ENCODE peak calls at places on chromosomes 5 and 9, in six cellular contexts. D is HepG2, F is GM12892, V is K562, B is H1, G is GM12878. C is an unnamed sample.

GRCh38 chr5:96070625-96071246 is 109.1 kb upstream of the ELL2 start:
- DNase-seq in D (no peak), F (no peak), V (no peak), B (no peak), G (no peak), C (no peak)

GRCh38 chr9:127318651-127319167 is 54.1 kb downstream of the GARNL3 start:
- DNase-seq in D (no peak), F (no peak), V (no peak), B (no peak), G (no peak), C (no peak)

GRCh38 chr5:1220351-1220750 is 4.8 kb upstream of the SLC6A18 start:
- DNase-seq in D (no peak), F (no peak), V (no peak), B (no peak), G (no peak), C (no peak)

GRCh38 chr9:40926404-40927259 is 201.8 kb downstream of the FOXD4L6 start:
- DNase-seq in D (no peak), F (no peak), V (no peak), B (no peak), G (no peak), C (no peak)

GRCh38 chr9:16824545-16825041 is 45.9 kb downstream of the BNC2 start:
- DNase-seq in D (no peak), F (no peak), V (no peak), B (no peak), G (no peak), C (no peak)

GRCh38 chr9:126326228-126327015 is at the start of gene MVB12B:
- DNase-seq in D (no peak), F (peak), V (peak), B (no peak), G (no peak), C (peak)

GRCh38 chr9:74770508-74771261 is 117.0 kb downstream of the TRPM6 start:
- DNase-seq in D (peak), F (peak), V (peak), B (peak), G (no peak), C (peak)

GRCh38 chr9:121362813-121363585 is 7.1 kb downstream of the STOM start:
- DNase-seq in D (no peak), F (no peak), V (no peak), B (no peak), G (no peak), C (no peak)

GRCh38 chr5:65262590-65263189 is 219.0 kb downstream of the ADAMTS6 start:
- DNase-seq in D (no peak), F (no peak), V (peak), B (no peak), G (no peak), C (no peak)

GRCh38 chr5:81850494-81850893 is 99.6 kb upstream of the SSBP2 start:
- DNase-seq in D (no peak), F (no peak), V (no peak), B (no peak), G (no peak), C (no peak)

GRCh38 chr5:31911291-31912265 is 262.5 kb downstream of the GOLPH3 start:
- DNase-seq in D (no peak), F (no peak), V (no peak), B (no peak), G (no peak), C (no peak)

GRCh38 chr5:111859031-111859430 is 102.0 kb upstream of the NREP start:
- DNase-seq in D (no peak), F (no peak), V (no peak), B (no peak), G (no peak), C (no peak)

GRCh38 chr5:154714271-154714986 is 40.7 kb upstream of the LARP1 start:
- DNase-seq in D (peak), F (no peak), V (no peak), B (no peak), G (peak), C (peak)

GRCh38 chr5:132224721-132225120 is 2.9 kb downstream of the P4HA2 start:
- DNase-seq in D (no peak), F (no peak), V (no peak), B (no peak), G (no peak), C (no peak)

GRCh38 chr9:73132034-73132776 is 19.5 kb upstream of the ANXA1 start:
- DNase-seq in D (no peak), F (peak), V (peak), B (no peak), G (peak), C (peak)

GRCh38 chr9:21684831-21685362 is 117.5 kb upstream of the MTAP start:
- DNase-seq in D (peak), F (no peak), V (no peak), B (no peak), G (no peak), C (no peak)

GRCh38 chr5:14078716-14079115 is 64.4 kb upstream of the TRIO start:
- DNase-seq in D (no peak), F (no peak), V (no peak), B (no peak), G (no peak), C (no peak)

GRCh38 chr5:119420173-119420572 is 32.1 kb upstream of the HSD17B4 start:
- DNase-seq in D (no peak), F (no peak), V (no peak), B (no peak), G (no peak), C (no peak)

GRCh38 chr9:20693068-20693467 is 9.0 kb downstream of the FOCAD start:
- DNase-seq in D (no peak), F (no peak), V (no peak), B (no peak), G (no peak), C (no peak)

GRCh38 chr5:105508519-105508918 is 1945.9 kb upstream of the NUDT12 start:
- DNase-seq in D (no peak), F (no peak), V (peak), B (no peak), G (no peak), C (no peak)

GRCh38 chr9:122225323-122226141 is 3.2 kb downstream of the LHX6 start:
- DNase-seq in D (no peak), F (no peak), V (no peak), B (no peak), G (no peak), C (no peak)

GRCh38 chr5:347712-348284 is 26.3 kb downstream of the AHRR start:
- DNase-seq in D (no peak), F (no peak), V (no peak), B (no peak), G (no peak), C (no peak)

GRCh38 chr5:38845555-38846378 is at the start of gene OSMR:
- DNase-seq in D (peak), F (no peak), V (peak), B (no peak), G (no peak), C (peak)

GRCh38 chr5:148687427-148687826 is 33.1 kb upstream of the HTR4 start:
- DNase-seq in D (peak), F (no peak), V (peak), B (peak), G (no peak), C (no peak)

GRCh38 chr5:133602829-133603380 is 9.4 kb downstream of the FSTL4 start:
- DNase-seq in D (no peak), F (no peak), V (no peak), B (no peak), G (no peak), C (no peak)

GRCh38 chr9:93390953-93391515 is 60.5 kb upstream of the FAM120A start:
- DNase-seq in D (no peak), F (no peak), V (no peak), B (no peak), G (no peak), C (no peak)

GRCh38 chr5:176796970-176797369 is 13.4 kb upstream of the UNC5A start:
- DNase-seq in D (no peak), F (no peak), V (no peak), B (no peak), G (no peak), C (no peak)

GRCh38 chr9:36443581-36443980 is 43.5 kb upstream of the RNF38 start:
- DNase-seq in D (no peak), F (no peak), V (no peak), B (no peak), G (no peak), C (no peak)

GRCh38 chr9:92659601-92660000 is 10.3 kb downstream of the IPPK start:
- DNase-seq in D (no peak), F (no peak), V (no peak), B (no peak), G (no peak), C (no peak)

GRCh38 chr5:107274576-107274975 is 396.2 kb downstream of the EFNA5 start:
- DNase-seq in D (no peak), F (no peak), V (no peak), B (no peak), G (no peak), C (no peak)

GRCh38 chr5:17127743-17128231 is 89.6 kb upstream of the BASP1 start:
- DNase-seq in D (no peak), F (no peak), V (no peak), B (no peak), G (no peak), C (no peak)

GRCh38 chr5:137753986-137754235 is 252 bp downstream of the HNRNPA0 start:
- DNase-seq in D (no peak), F (no peak), V (no peak), B (no peak), G (no peak), C (no peak)

GRCh38 chr5:39850291-39850690 is 425.5 kb upstream of the DAB2 start:
- DNase-seq in D (no peak), F (no peak), V (no peak), B (no peak), G (no peak), C (no peak)

GRCh38 chr5:17228833-17229291 is 11.4 kb downstream of the BASP1 start:
- DNase-seq in D (no peak), F (no peak), V (no peak), B (no peak), G (peak), C (no peak)

GRCh38 chr9:68509689-68510088 is 31.0 kb downstream of the TMEM252 start:
- DNase-seq in D (no peak), F (no peak), V (no peak), B (peak), G (no peak), C (no peak)
- TF ChIP-seq POLR2AphosphoS5 in D (no peak), F (no peak), V (no peak), B (peak), G (no peak), C (no peak)

DNA sequence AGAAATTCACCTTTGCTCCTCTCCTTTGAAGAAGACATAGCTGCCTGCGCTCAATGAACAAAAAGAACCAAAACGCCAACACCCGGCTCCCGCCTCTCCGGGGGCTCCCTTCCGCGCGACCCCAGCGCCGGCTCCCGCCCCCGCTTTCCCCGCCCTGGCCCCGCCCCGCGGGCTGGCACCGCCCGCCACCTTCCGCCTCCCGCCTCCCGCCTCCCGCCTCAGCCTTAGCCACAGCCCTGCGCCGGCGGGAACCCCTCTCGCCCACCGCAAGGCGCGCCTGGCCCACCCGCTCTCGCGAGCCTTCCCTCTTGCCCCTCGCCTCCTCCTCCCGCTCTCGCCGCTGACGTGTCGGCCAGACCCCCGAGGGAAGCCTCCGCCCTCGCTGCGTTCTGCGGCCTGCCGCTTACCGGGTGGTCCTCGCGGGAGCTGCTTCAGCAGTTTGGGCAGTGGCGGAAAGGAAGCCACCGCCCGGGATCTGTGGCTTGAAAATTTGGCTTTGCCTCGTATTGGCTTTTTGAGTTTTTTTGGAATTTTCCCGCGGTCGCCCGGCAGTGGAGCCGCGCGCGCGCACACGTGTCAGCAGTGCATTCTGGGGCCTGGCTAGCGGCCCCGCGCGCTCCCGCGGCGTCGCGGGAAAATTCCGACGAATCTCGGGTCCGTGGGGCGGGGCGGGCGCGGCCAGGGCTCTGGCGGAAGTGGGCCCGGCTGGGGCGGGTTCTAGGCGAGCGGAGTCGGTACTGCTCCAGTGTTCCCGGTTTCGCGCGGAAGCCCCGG is at the start of gene FANCC:
- DNase-seq in D (peak), F (peak), V (peak), B (peak), G (peak), C (peak)
- TF ChIP-seq POLR2A in D (peak), F (peak), V (peak), B (peak), G (peak), C (peak)

GRCh38 chr9:6567140-6567591 is 78.4 kb downstream of the GLDC start:
- DNase-seq in D (no peak), F (no peak), V (peak), B (peak), G (no peak), C (no peak)
- TF ChIP-seq TAF1 in D (no peak), F (no peak), V (no peak), B (no peak), G (no peak), C (no peak)

GRCh38 chr5:55568629-55569512 is 34.1 kb upstream of the PLPP1 start:
- DNase-seq in D (no peak), F (no peak), V (peak), B (no peak), G (no peak), C (no peak)
- TF ChIP-seq POLR2AphosphoS5 in D (no peak), F (no peak), V (no peak), B (no peak), G (no peak), C (no peak)

DNA sequence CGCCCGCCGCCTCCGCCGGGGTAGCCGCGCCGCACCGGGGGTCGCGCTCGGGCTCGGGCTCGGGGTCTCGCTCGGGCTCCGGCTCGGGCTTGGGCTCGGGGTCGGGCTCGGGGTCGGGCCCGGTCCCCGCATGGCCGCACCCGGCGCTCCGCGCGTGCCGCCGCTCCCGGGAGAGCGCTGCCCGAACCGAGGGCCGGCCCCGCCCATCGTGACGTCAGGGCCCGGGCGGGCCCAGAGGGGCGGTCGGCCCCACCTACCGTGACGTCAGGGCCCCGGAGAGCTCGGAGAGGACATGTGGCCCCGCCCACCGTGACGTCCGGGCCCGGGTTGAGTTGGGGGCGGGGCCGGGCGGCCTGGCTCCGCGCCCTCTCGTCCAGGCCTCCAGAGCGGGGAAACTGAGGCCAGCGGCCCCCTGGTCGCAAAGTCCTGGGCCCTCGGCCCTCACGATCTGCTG is at the start of gene NSMF:
- DNase-seq in D (peak), F (peak), V (peak), B (peak), G (no peak), C (peak)
- TF ChIP-seq POLR2A in D (peak), F (peak), V (peak), B (peak), G (no peak), C (no peak)

GRCh38 chr9:137168907-137169763 is 716 bp downstream of the LRRC26 start:
- DNase-seq in D (peak), F (peak), V (peak), B (no peak), G (no peak), C (peak)
- TF ChIP-seq TAF1 in D (no peak), F (no peak), V (no peak), B (peak), G (no peak), C (no peak)

GRCh38 chr5:140855772-140856674 is at the start of gene PCDHA10:
- DNase-seq in D (peak), F (no peak), V (no peak), B (no peak), G (no peak), C (no peak)
- TF ChIP-seq POLR2AphosphoS5 in D (no peak), F (no peak), V (no peak), B (peak), G (no peak), C (no peak)

GRCh38 chr5:115979628-115980041 is 17.4 kb downstream of the LVRN start:
- DNase-seq in D (no peak), F (no peak), V (no peak), B (no peak), G (no peak), C (no peak)

GRCh38 chr5:115977096-115977495 is 14.8 kb downstream of the LVRN start:
- DNase-seq in D (no peak), F (no peak), V (no peak), B (no peak), G (peak), C (no peak)

GRCh38 chr5:115978779-115979178 is 16.5 kb downstream of the LVRN start:
- DNase-seq in D (no peak), F (no peak), V (no peak), B (no peak), G (no peak), C (no peak)

GRCh38 chr5:115979203-115979602 is 16.9 kb downstream of the LVRN start:
- DNase-seq in D (no peak), F (no peak), V (no peak), B (no peak), G (no peak), C (no peak)

GRCh38 chr5:115977988-115978387 is 15.7 kb downstream of the LVRN start:
- DNase-seq in D (no peak), F (no peak), V (no peak), B (no peak), G (no peak), C (no peak)
- TF ChIP-seq POLR2A in D (no peak), F (no peak), V (no peak), B (no peak), G (no peak), C (no peak)